ENCODE peak calls at places on chromosome 22, in four cellular contexts. A, U, G and X are unnamed samples. For H3K27me3, the result is how much of the 10 kb centered on the place peaks cover.

GRCh38 chr22:22384267-22384666 is 124.3 kb downstream of the ZNF280B start:
- DNase-seq in A (no peak), U (no peak), G (no peak), X (no peak)

GRCh38 chr22:40463727-40464126 is 93.3 kb downstream of the SGSM3 start:
- DNase-seq in U (no peak), A (no peak), G (no peak), X (no peak)

GRCh38 chr22:17258015-17258827 is 39.0 kb upstream of the ADA2 start:
- DNase-seq in G (peak), A (no peak), U (peak), X (no peak)

GRCh38 chr22:28935713-28936112 is 52.3 kb downstream of the ZNRF3 start:
- DNase-seq in A (no peak), U (no peak), G (peak), X (no peak)

GRCh38 chr22:48402591-48403031 is 1425.1 kb downstream of the BRD1 start:
- DNase-seq in U (no peak), A (no peak), G (no peak), X (no peak)

GRCh38 chr22:28410050-28410816 is 269.4 kb downstream of the TTC28 start:
- DNase-seq in A (peak), U (no peak), G (no peak), X (peak)

GRCh38 chr22:27032121-27032761 is 374.9 kb downstream of the MIAT start:
- DNase-seq in G (no peak), U (no peak), A (no peak), X (no peak)

GRCh38 chr22:20065896-20066616 is 14.0 kb upstream of the DGCR8 start:
- DNase-seq in U (no peak), G (no peak), A (no peak), X (no peak)

GRCh38 chr22:22408731-22409696 is 99.5 kb downstream of the ZNF280B start:
- DNase-seq in G (peak), A (peak), U (no peak), X (no peak)

GRCh38 chr22:23518381-23519187 is 61.5 kb downstream of the IGLL1 start:
- DNase-seq in A (no peak), U (no peak), G (no peak), X (no peak)

GRCh38 chr22:20231499-20232236 is 36.5 kb downstream of the RTN4R start:
- DNase-seq in G (no peak), U (no peak), A (no peak), X (no peak)

GRCh38 chr22:40920526-40920925 is 30.7 kb upstream of the RBX1 start:
- DNase-seq in U (no peak), A (peak), G (no peak), X (no peak)

GRCh38 chr22:33958741-33959140 is 38.5 kb upstream of the LARGE1 start:
- DNase-seq in G (no peak), U (no peak), A (no peak), X (no peak)

GRCh38 chr22:43537019-43537585 is 125.3 kb downstream of the MPPED1 start:
- DNase-seq in U (no peak), G (peak), A (no peak), X (no peak)

GRCh38 chr22:32706149-32706548 is 95.4 kb upstream of the TIMP3 start:
- DNase-seq in G (no peak), A (no peak), U (no peak), X (no peak)

GRCh38 chr22:29003975-29004646 is 57.5 kb downstream of the C22orf31 start:
- DNase-seq in G (no peak), U (no peak), A (no peak), X (no peak)

GRCh38 chr22:23530106-23530505 is 50.0 kb downstream of the IGLL1 start:
- DNase-seq in A (no peak), G (no peak), U (no peak), X (no peak)

GRCh38 chr22:24588370-24588755 is 4.5 kb downstream of the LRRC75B start:
- DNase-seq in A (no peak), U (no peak), G (no peak), X (no peak)

GRCh38 chr22:19955241-19956128 is 13.9 kb upstream of the TXNRD2 start:
- DNase-seq in A (no peak), U (no peak), G (no peak), X (no peak)

GRCh38 chr22:48705917-48706605 is 1121.6 kb downstream of the BRD1 start:
- DNase-seq in G (no peak), A (no peak), U (no peak), X (no peak)

GRCh38 chr22:27578937-27579617 is 222.5 kb downstream of the MN1 start:
- DNase-seq in U (no peak), G (no peak), A (no peak), X (peak)

GRCh38 chr22:22355233-22355834 is 110.7 kb downstream of the VPREB1 start:
- DNase-seq in U (no peak), G (no peak), A (no peak), X (no peak)

GRCh38 chr22:32313532-32313931 is 44.1 kb upstream of the RFPL3 start:
- DNase-seq in G (no peak), A (no peak), U (no peak), X (no peak)

GRCh38 chr22:47091241-47091691 is 328.8 kb downstream of the TBC1D22A start:
- DNase-seq in A (no peak), G (peak), U (no peak), X (no peak)
- H3K4me3 ChIP-seq in A (peak), G (peak), U (no peak), X (peak)

GRCh38 chr22:30879398-30879797 is 89.2 kb downstream of the MORC2 start:
- DNase-seq in U (no peak), A (no peak), G (peak), X (no peak)

GRCh38 chr22:30877662-30878515 is 90.7 kb downstream of the MORC2 start:
- DNase-seq in U (no peak), A (no peak), G (no peak), X (no peak)

GRCh38 chr22:30876925-30877553 is 91.5 kb downstream of the MORC2 start:
- DNase-seq in G (no peak), A (peak), U (no peak), X (no peak)

GRCh38 chr22:30880181-30880601 is 88.4 kb downstream of the MORC2 start:
- DNase-seq in U (no peak), A (no peak), G (no peak), X (no peak)

DNA sequence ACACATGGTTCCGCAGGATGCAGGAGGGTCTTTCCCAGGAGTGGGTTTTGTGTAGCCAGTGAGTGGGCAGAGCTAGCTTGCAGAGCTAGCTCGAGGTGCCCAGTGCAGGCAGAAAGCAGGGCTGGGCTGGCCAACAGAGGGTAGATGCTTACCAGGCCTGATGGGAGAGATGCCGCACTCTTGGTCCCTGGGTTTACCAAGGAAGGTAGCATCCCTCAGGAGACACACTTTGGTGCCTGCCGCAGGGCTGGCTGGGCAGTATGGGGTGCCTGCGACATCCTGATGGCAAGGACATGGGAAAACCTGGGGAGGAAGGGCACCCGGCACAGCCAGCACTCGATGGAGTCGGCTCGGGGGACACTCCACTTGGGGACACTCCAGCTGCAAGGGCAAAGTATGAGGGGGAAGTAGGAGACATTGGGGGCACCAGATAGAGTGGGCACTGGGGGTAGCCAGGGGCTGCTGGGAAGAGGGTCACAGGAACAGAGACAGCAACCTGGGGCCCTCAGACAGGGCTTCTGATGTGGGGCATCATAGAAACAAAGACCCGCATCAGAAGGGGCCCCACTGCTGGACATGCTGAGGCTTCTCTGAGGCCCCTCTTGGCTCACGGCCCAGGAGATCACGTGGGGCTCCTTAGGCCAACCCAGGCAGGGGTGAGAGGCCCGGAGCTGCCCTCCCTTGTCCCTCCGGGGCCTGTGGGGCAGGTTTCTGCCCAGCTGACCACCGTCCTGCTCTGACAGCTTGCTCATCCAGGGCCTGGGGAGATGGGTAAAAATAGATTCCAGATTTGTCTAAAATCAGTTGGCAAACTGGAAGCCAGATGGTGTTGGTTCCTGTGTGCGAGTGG is 89.8 kb downstream of the MORC2 start:
- DNase-seq in U (no peak), G (peak), A (no peak), X (no peak)
- TF ChIP-seq FOS in U (no peak), G (no peak), A (no peak), X (no peak)

GRCh38 chr22:36551096-36551495 is 22.1 kb upstream of the EIF3D start:
- DNase-seq in G (no peak), U (no peak), A (no peak), X (no peak)
- H3K27me3 ChIP-seq in G (under half), U (under half), A (under half), X (under half)

GRCh38 chr22:36417281-36417686 is 29.5 kb upstream of the MYH9 start:
- DNase-seq in G (no peak), A (peak), U (no peak), X (no peak)

GRCh38 chr22:36419912-36420882 is 32.4 kb upstream of the MYH9 start:
- DNase-seq in A (no peak), U (no peak), G (no peak), X (no peak)

GRCh38 chr22:36422287-36423014 is 34.7 kb upstream of the MYH9 start:
- DNase-seq in A (no peak), G (no peak), U (no peak), X (no peak)

GRCh38 chr22:36415415-36416168 is 27.8 kb upstream of the MYH9 start:
- DNase-seq in A (no peak), U (no peak), G (no peak), X (no peak)

GRCh38 chr22:36419177-36419911 is 31.6 kb upstream of the MYH9 start:
- DNase-seq in A (peak), U (no peak), G (peak), X (peak)
- H3K4me3 ChIP-seq in A (no peak), U (peak), G (no peak), X (no peak)

GRCh38 chr22:38518620-38519019 is 12.5 kb upstream of the DDX17 start:
- DNase-seq in G (no peak), U (no peak), A (no peak), X (no peak)

GRCh38 chr22:38513063-38513462 is 7.0 kb upstream of the DDX17 start:
- DNase-seq in U (no peak), A (no peak), G (peak), X (no peak)
- TF ChIP-seq FOS in U (no peak), A (no peak), G (no peak), X (no peak)

GRCh38 chr22:45503071-45503815 is 560 bp downstream of the FBLN1 start:
- DNase-seq in A (no peak), G (no peak), U (no peak), X (no peak)
- H3K27me3 ChIP-seq in A (under half), G (under half), U (under half), X (under half)

GRCh38 chr22:50656122-50657070 is 16.2 kb upstream of the SHANK3 start:
- DNase-seq in U (no peak), G (no peak), A (peak), X (peak)
- H3K4me3 ChIP-seq in U (no peak), G (no peak), A (no peak), X (no peak)

DNA sequence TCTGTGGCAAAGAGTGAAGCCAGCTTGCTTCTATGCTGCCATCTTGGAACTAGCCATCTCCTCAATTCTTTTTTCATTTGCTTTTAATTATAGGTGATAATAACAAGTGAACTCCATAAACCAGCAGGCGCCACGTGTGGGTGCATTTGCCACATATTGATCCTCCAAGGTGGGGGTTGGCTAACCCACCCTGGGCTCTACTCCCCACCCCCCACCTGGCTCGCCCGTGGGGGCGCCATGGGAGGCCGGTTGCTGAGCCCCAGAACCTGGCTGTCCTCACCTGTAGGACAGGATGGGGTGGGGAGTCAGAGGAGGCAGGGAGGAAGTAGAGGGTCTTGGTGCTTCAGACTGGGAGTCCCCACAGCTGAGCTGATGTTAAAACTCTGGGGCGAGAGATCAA is 59.6 kb downstream of the BRD1 start:
- DNase-seq in U (no peak), G (no peak), A (no peak), X (no peak)
- TF ChIP-seq FOS in U (no peak), G (no peak), A (no peak), X (no peak)